ENCODE peak calls at places on chromosomes 1 and 21, in six cellular contexts. P, N, C, D, A and W are unnamed samples.

GRCh38 chr1:180837025-180837424 is 75.7 kb upstream of the KIAA1614 start:
- DNase-seq in P (peak; percentile 64), N (no peak), C (no peak), D (no peak), A (no peak), W (no peak)

GRCh38 chr21:30340714-30341573 is 3.5 kb upstream of the KRTAP27-1 start:
- DNase-seq in A (no peak), D (peak; percentile 13), C (no peak), N (peak; percentile 56), P (peak; percentile 5), W (peak; percentile 34)

GRCh38 chr1:159918918-159919195 is 6.5 kb downstream of the TAGLN2 start:
- DNase-seq in D (no peak), P (no peak), A (no peak), C (no peak), N (no peak), W (no peak)

GRCh38 chr1:41704189-41704588 is 214.5 kb downstream of the HIVEP3 start:
- DNase-seq in C (no peak), P (no peak), A (no peak), D (no peak), N (no peak), W (no peak)

GRCh38 chr1:154418898-154419619 is 13.9 kb downstream of the IL6R start:
- DNase-seq in P (no peak), D (no peak), C (no peak), A (no peak), N (no peak), W (no peak)

GRCh38 chr1:228283043-228283371 is 75.2 kb downstream of the OBSCN start:
- DNase-seq in A (no peak), P (no peak), C (no peak), D (no peak), N (no peak), W (no peak)

GRCh38 chr1:21013510-21013909 is 163.2 kb downstream of the EIF4G3 start:
- DNase-seq in P (no peak), N (no peak), A (no peak), D (no peak), C (no peak), W (no peak)

GRCh38 chr21:21813934-21814333 is 815.7 kb downstream of the NCAM2 start:
- DNase-seq in A (no peak), D (no peak), N (no peak), P (no peak), C (no peak), W (no peak)

GRCh38 chr1:32965251-32965643 is 638 bp upstream of the RNF19B start:
- DNase-seq in P (no peak), C (no peak), N (no peak), A (no peak), D (no peak), W (no peak)

GRCh38 chr21:41678016-41678935 is 88.6 kb downstream of the RIPK4 start:
- DNase-seq in P (peak; percentile 75), N (peak; percentile 87), A (no peak), D (peak; percentile 94), C (no peak), W (no peak)

GRCh38 chr21:41681336-41681801 is 85.5 kb downstream of the RIPK4 start:
- DNase-seq in D (no peak), N (peak; percentile 80), C (no peak), P (no peak), A (no peak), W (no peak)

GRCh38 chr1:36533897-36534296 is 51.2 kb upstream of the CSF3R start:
- DNase-seq in P (no peak), N (no peak), C (no peak), A (no peak), D (no peak), W (no peak)